ENCODE peak calls at places on chromosomes 5 and 9, in four cellular contexts. One of them, this sample, is unnamed.

GRCh38 chr5:50966986-50967385 is 300.5 kb downstream of the PARP8 start:
- DNase-seq in GM06990: no peak
- DNase-seq in upper lobe of right lung: no peak
- DNase-seq in BJ: no peak
- DNase-seq in this sample: no peak

GRCh38 chr5:36502608-36503007 is 103.8 kb upstream of the SLC1A3 start:
- DNase-seq in BJ: peak; percentile 89
- DNase-seq in GM06990: no peak
- DNase-seq in upper lobe of right lung: no peak
- DNase-seq in this sample: no peak

GRCh38 chr9:127937383-127938297 is at the start of gene DPM2:
- DNase-seq in upper lobe of right lung: peak; percentile 90
- DNase-seq in GM06990: peak; percentile 91
- DNase-seq in BJ: no peak
- DNase-seq in this sample: peak; percentile 89

GRCh38 chr9:107488400-107489143 is 997 bp downstream of the KLF4 start:
- DNase-seq in GM06990: peak; percentile 44
- DNase-seq in upper lobe of right lung: peak; percentile 91
- DNase-seq in BJ: no peak
- DNase-seq in this sample: peak; percentile 58

GRCh38 chr5:97094579-97095317 is 47.7 kb downstream of the LIX1 start:
- DNase-seq in BJ: no peak
- DNase-seq in upper lobe of right lung: no peak
- DNase-seq in GM06990: no peak
- DNase-seq in this sample: no peak

GRCh38 chr5:107812570-107813141 is 141.9 kb upstream of the EFNA5 start:
- DNase-seq in GM06990: peak; percentile 69
- DNase-seq in BJ: no peak
- DNase-seq in upper lobe of right lung: no peak
- DNase-seq in this sample: no peak

GRCh38 chr9:115593587-115594091 is 475.7 kb upstream of the TNC start:
- DNase-seq in upper lobe of right lung: no peak
- DNase-seq in GM06990: no peak
- DNase-seq in BJ: no peak
- DNase-seq in this sample: peak; percentile 3

GRCh38 chr5:41219655-41220269 is 6.4 kb upstream of the C6 start:
- DNase-seq in BJ: no peak
- DNase-seq in upper lobe of right lung: no peak
- DNase-seq in GM06990: no peak
- DNase-seq in this sample: no peak

GRCh38 chr5:111310713-111311620 is 86.8 kb downstream of the CAMK4 start:
- DNase-seq in BJ: no peak
- DNase-seq in upper lobe of right lung: no peak
- DNase-seq in GM06990: no peak
- DNase-seq in this sample: no peak

GRCh38 chr9:99345936-99346335 is 123.9 kb downstream of the SEC61B start:
- DNase-seq in BJ: no peak
- DNase-seq in GM06990: no peak
- DNase-seq in upper lobe of right lung: no peak
- DNase-seq in this sample: no peak

GRCh38 chr9:124617477-124618141 is 110.4 kb upstream of the NR5A1 start:
- DNase-seq in BJ: no peak
- DNase-seq in GM06990: peak; percentile 45
- DNase-seq in upper lobe of right lung: peak; percentile 82
- DNase-seq in this sample: peak; percentile 90

GRCh38 chr5:150918613-150919012 is 13.8 kb upstream of the ZNF300 start:
- DNase-seq in GM06990: no peak
- DNase-seq in upper lobe of right lung: no peak
- DNase-seq in BJ: peak; percentile 14
- DNase-seq in this sample: no peak

GRCh38 chr5:96431376-96432244 is 1.4 kb downstream of the PCSK1 start:
- DNase-seq in GM06990: peak; percentile 48
- DNase-seq in BJ: no peak
- DNase-seq in upper lobe of right lung: no peak
- DNase-seq in this sample: no peak

GRCh38 chr5:80668016-80668969 is 13.5 kb upstream of the DHFR start:
- DNase-seq in upper lobe of right lung: peak; percentile 76
- DNase-seq in GM06990: no peak
- DNase-seq in BJ: no peak
- DNase-seq in this sample: no peak

GRCh38 chr5:71924325-71924724 is 182.9 kb upstream of the MAP1B start:
- DNase-seq in upper lobe of right lung: no peak
- DNase-seq in BJ: no peak
- DNase-seq in GM06990: no peak
- DNase-seq in this sample: no peak

GRCh38 chr9:69253057-69253456 is 72.0 kb upstream of the ENTREP1 start:
- DNase-seq in GM06990: no peak
- DNase-seq in upper lobe of right lung: no peak
- DNase-seq in BJ: peak; percentile 9
- DNase-seq in this sample: no peak

GRCh38 chr5:77881528-77881927 is 105.4 kb upstream of the TBCA start:
- DNase-seq in GM06990: no peak
- DNase-seq in upper lobe of right lung: no peak
- DNase-seq in BJ: no peak
- DNase-seq in this sample: no peak

GRCh38 chr5:77882670-77883257 is 106.6 kb upstream of the TBCA start:
- DNase-seq in upper lobe of right lung: no peak
- DNase-seq in BJ: no peak
- DNase-seq in GM06990: no peak
- DNase-seq in this sample: no peak

GRCh38 chr5:77885501-77885900 is 109.4 kb upstream of the TBCA start:
- DNase-seq in BJ: no peak
- DNase-seq in GM06990: no peak
- DNase-seq in upper lobe of right lung: no peak
- DNase-seq in this sample: no peak
- H3K27me3 ChIP-seq in BJ: peaks cover 3% of the 10 kb centered on the region
- H3K27me3 ChIP-seq in GM06990: no peaks in the 10 kb centered on the region
- H3K27me3 ChIP-seq in upper lobe of right lung: no peaks in the 10 kb centered on the region
- H3K27me3 ChIP-seq in this sample: no peaks in the 10 kb centered on the region

GRCh38 chr9:136502196-136502595 is 19.4 kb upstream of the SEC16A start:
- DNase-seq in GM06990: no peak
- DNase-seq in BJ: no peak
- DNase-seq in upper lobe of right lung: no peak
- DNase-seq in this sample: no peak

GRCh38 chr9:136506425-136506824 is 23.6 kb upstream of the SEC16A start:
- DNase-seq in upper lobe of right lung: no peak
- DNase-seq in GM06990: no peak
- DNase-seq in BJ: no peak
- DNase-seq in this sample: no peak

GRCh38 chr9:136505406-136506403 is 22.9 kb upstream of the SEC16A start:
- DNase-seq in BJ: no peak
- DNase-seq in GM06990: no peak
- DNase-seq in upper lobe of right lung: no peak
- DNase-seq in this sample: no peak

GRCh38 chr9:136502940-136503550 is 20.2 kb upstream of the SEC16A start:
- DNase-seq in GM06990: no peak
- DNase-seq in BJ: no peak
- DNase-seq in upper lobe of right lung: no peak
- DNase-seq in this sample: no peak

DNA sequence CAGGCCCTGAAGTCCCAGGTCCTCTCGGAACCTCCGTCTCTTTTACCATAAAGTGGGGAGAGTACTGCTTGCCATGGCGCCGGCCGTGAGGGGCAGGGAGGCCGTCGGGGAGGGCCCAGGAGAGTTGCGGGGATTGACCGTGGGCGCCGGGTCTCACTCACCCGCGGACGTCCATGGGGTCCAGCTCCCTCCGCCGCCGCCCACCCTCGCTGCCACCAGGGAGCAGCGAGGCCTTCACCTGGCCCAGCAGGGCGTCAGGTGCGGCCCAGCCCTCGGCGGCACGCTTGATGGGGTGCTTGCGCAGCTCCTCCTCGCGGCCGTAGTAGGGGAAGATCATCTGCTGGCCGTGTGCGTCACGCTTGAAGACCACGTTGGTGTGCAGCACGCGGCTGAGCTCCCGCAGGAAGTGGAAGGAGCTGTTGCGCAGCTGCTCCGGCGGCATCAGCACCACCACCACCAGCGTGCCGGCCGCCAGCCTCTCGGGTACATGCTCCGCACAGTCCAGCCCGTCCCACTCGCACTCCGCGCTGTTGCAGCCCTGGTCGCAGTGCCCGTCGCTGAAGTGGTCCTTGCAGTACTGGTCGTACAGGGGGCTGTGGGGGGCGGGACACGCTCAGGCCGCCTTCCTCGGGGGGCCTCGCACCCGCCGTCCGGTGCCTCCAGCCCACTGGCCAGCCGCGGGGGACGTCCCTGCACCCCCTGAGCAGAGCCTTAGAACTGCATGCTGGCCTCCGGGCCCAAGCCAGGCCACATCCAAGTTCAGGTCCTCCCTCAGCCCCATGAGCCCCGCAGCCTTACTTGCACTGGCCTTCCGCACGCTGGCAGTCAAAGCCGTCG is 21.9 kb upstream of the SEC16A start:
- DNase-seq in upper lobe of right lung: no peak
- DNase-seq in GM06990: no peak
- DNase-seq in BJ: no peak
- DNase-seq in this sample: no peak
- H3K4me3 ChIP-seq in upper lobe of right lung: no peak overlapping the region
- H3K4me3 ChIP-seq in GM06990: no peak overlapping the region
- H3K4me3 ChIP-seq in BJ: no peak overlapping the region
- H3K4me3 ChIP-seq in this sample: no peak overlapping the region

GRCh38 chr5:176362098-176362442 is 506 bp upstream of the KIAA1191 start:
- DNase-seq in BJ: no peak
- DNase-seq in upper lobe of right lung: no peak
- DNase-seq in GM06990: no peak
- DNase-seq in this sample: no peak

GRCh38 chr5:176361437-176362097 is at the start of gene KIAA1191:
- DNase-seq in upper lobe of right lung: peak; percentile 98
- DNase-seq in BJ: peak; percentile 61
- DNase-seq in GM06990: peak; percentile 95
- DNase-seq in this sample: peak; percentile 97

GRCh38 chr5:176365663-176366574 is 632 bp downstream of the ARL10 start:
- DNase-seq in BJ: no peak
- DNase-seq in GM06990: peak; percentile 23
- DNase-seq in upper lobe of right lung: peak; percentile 67
- DNase-seq in this sample: no peak

GRCh38 chr5:176366575-176366894 is 1.2 kb downstream of the ARL10 start:
- DNase-seq in upper lobe of right lung: no peak
- DNase-seq in GM06990: peak; percentile 11
- DNase-seq in BJ: no peak
- DNase-seq in this sample: no peak

DNA sequence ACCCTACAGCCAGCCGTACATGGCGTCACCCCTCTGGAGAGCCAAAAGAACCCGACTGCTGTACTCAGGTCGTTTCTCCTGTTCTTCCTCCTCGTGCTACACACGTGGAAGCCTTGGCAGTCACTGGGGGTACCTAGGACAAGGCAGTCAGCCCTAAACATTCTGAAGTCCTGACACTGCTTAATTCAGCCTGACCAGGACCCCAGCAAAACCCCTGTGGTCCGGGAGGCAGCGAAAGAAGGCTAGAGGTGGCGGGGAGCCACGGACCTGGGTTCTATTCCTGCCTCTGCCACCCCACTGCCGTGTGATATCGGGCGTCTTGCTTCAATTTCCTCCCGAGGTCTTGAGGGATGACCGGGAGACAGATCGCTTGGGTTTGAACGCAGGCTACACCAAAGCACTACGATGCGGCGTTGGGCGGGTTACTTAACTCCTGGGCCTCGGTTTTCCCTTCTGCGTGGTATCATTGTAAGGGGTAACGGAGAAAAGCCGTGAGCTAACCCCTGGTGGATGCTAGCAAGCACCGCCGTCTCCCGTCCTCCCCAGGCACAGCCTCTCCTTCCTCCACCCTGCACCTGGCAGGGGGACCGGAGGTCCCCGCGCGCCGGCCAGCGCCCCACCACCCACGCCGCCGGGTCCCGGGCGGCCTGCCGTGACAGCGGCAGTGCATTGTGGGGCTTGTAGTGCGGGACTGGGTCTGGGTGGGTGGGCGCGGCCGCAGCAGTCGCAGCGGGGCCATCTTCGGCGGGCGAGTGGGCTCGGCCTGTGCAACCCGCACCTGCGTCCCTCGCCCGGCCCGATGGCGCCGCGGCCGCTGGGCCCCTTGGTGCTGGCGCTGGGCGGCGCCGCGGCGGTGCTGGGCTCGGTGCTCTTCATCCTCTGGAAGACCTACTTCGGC is at the start of gene ARL10:
- DNase-seq in upper lobe of right lung: peak; percentile 77
- DNase-seq in BJ: no peak
- DNase-seq in GM06990: peak; percentile 73
- DNase-seq in this sample: no peak
- H3K27me3 ChIP-seq in upper lobe of right lung: no peaks in the 10 kb centered on the region
- H3K27me3 ChIP-seq in BJ: no peaks in the 10 kb centered on the region
- H3K27me3 ChIP-seq in GM06990: no peaks in the 10 kb centered on the region
- H3K27me3 ChIP-seq in this sample: no peaks in the 10 kb centered on the region

GRCh38 chr9:85943757-85944430 is 2.9 kb downstream of the NAA35 start:
- DNase-seq in BJ: no peak
- DNase-seq in upper lobe of right lung: no peak
- DNase-seq in GM06990: no peak
- DNase-seq in this sample: no peak
- H3K4me3 ChIP-seq in BJ: no peak overlapping the region
- H3K4me3 ChIP-seq in upper lobe of right lung: no peak overlapping the region
- H3K4me3 ChIP-seq in GM06990: no peak overlapping the region
- H3K4me3 ChIP-seq in this sample: no peak overlapping the region

GRCh38 chr5:949275-949543 is 56.5 kb downstream of the TRIP13 start:
- DNase-seq in BJ: no peak
- DNase-seq in GM06990: no peak
- DNase-seq in upper lobe of right lung: no peak
- DNase-seq in this sample: no peak

GRCh38 chr5:948472-949274 is 56.0 kb downstream of the TRIP13 start:
- DNase-seq in GM06990: no peak
- DNase-seq in upper lobe of right lung: peak; percentile 51
- DNase-seq in BJ: no peak
- DNase-seq in this sample: no peak

GRCh38 chr5:951940-952596 is 56.5 kb upstream of the NKD2 start:
- DNase-seq in upper lobe of right lung: no peak
- DNase-seq in GM06990: no peak
- DNase-seq in BJ: no peak
- DNase-seq in this sample: no peak

GRCh38 chr5:947626-948471 is 55.2 kb downstream of the TRIP13 start:
- DNase-seq in BJ: no peak
- DNase-seq in upper lobe of right lung: no peak
- DNase-seq in GM06990: no peak
- DNase-seq in this sample: no peak

GRCh38 chr5:949815-950560 is 57.3 kb downstream of the TRIP13 start:
- DNase-seq in upper lobe of right lung: no peak
- DNase-seq in BJ: no peak
- DNase-seq in GM06990: no peak
- DNase-seq in this sample: no peak
- H3K27me3 ChIP-seq in upper lobe of right lung: peaks cover 15% of the 10 kb centered on the region
- H3K27me3 ChIP-seq in BJ: peaks cover 57% of the 10 kb centered on the region
- H3K27me3 ChIP-seq in GM06990: peaks cover 9% of the 10 kb centered on the region
- H3K27me3 ChIP-seq in this sample: peaks cover 10% of the 10 kb centered on the region